ENCODE peak calls at places on chromosomes 1 and 21, in seven cellular contexts. S is choroid plexus epithelial cell, A is aorta, B is mammary epithelial cell, R is adrenal gland, P is WERI-Rb-1, G is heart left ventricle. M is an unnamed sample.

GRCh38 chr1:182617075-182617429 is 12.9 kb upstream of the RGS16 start:
- DNase-seq in S (no peak), A (no peak), B (no peak), R (no peak), P (no peak), G (no peak), M (no peak)

GRCh38 chr1:16212251-16212961 is at the start of gene ARHGEF19:
- DNase-seq in S (no peak), A (no peak), B (peak; percentile 35), R (no peak), P (no peak), G (no peak), M (no peak)

GRCh38 chr21:25911730-25912401 is 177.1 kb downstream of the GABPA start:
- DNase-seq in S (no peak), A (no peak), B (no peak), R (peak; percentile 62), P (no peak), G (no peak), M (no peak)

GRCh38 chr1:17507916-17508315 is 31.6 kb upstream of the ARHGEF10L start:
- DNase-seq in S (no peak), A (no peak), B (no peak), R (no peak), P (peak; percentile 56), G (no peak), M (no peak)

GRCh38 chr1:179137623-179138235 is 55.9 kb downstream of the TOR3A start:
- DNase-seq in S (peak; percentile 75), A (no peak), B (no peak), R (peak; percentile 10), P (no peak), G (no peak), M (no peak)

GRCh38 chr1:71242239-71242638 is 161.4 kb upstream of the ZRANB2 start:
- DNase-seq in S (no peak), A (no peak), B (no peak), R (no peak), P (no peak), G (no peak), M (no peak)

GRCh38 chr1:97050501-97050900 is 328.9 kb downstream of the PTBP2 start:
- DNase-seq in S (peak; percentile 91), A (no peak), B (no peak), R (no peak), P (peak; percentile 17), G (no peak), M (no peak)

GRCh38 chr1:48036693-48037386 is 39.7 kb upstream of the TRABD2B start:
- DNase-seq in S (peak; percentile 92), A (no peak), B (peak; percentile 79), R (no peak), P (no peak), G (no peak), M (no peak)

GRCh38 chr1:196418772-196419171 is 189.5 kb downstream of the KCNT2 start:
- DNase-seq in S (no peak), A (no peak), B (no peak), R (no peak), P (no peak), G (no peak), M (no peak)

GRCh38 chr1:70426154-70427131 is 15.4 kb downstream of the CTH start:
- DNase-seq in S (no peak), A (no peak), B (peak; percentile 49), R (no peak), P (no peak), G (no peak), M (no peak)

GRCh38 chr1:235650341-235651169 is 971 bp upstream of the GNG4 start:
- DNase-seq in S (no peak), A (no peak), B (no peak), R (no peak), P (peak; percentile 78), G (no peak), M (no peak)

GRCh38 chr1:216566809-216567208 is 143.6 kb upstream of the USH2A start:
- DNase-seq in S (peak; percentile 72), A (no peak), B (peak; percentile 12), R (peak; percentile 16), P (peak; percentile 46), G (no peak), M (no peak)

GRCh38 chr1:35576061-35576765 is 3.1 kb downstream of the TFAP2E start:
- DNase-seq in S (no peak), A (peak; percentile 55), B (no peak), R (no peak), P (no peak), G (no peak), M (no peak)

GRCh38 chr1:90613371-90613770 is 103.7 kb downstream of the BARHL2 start:
- DNase-seq in S (no peak), A (no peak), B (no peak), R (no peak), P (no peak), G (no peak), M (no peak)

GRCh38 chr1:206480211-206480610 is 9.9 kb downstream of the IKBKE start:
- DNase-seq in S (no peak), A (peak; percentile 66), B (no peak), R (no peak), P (no peak), G (no peak), M (no peak)

GRCh38 chr1:107531065-107531908 is 390.4 kb downstream of the NTNG1 start:
- DNase-seq in S (no peak), A (no peak), B (peak; percentile 80), R (no peak), P (no peak), G (no peak), M (no peak)

GRCh38 chr1:174397261-174397660 is 50.5 kb upstream of the GPR52 start:
- DNase-seq in S (peak; percentile 21), A (no peak), B (peak; percentile 70), R (no peak), P (no peak), G (no peak), M (no peak)

GRCh38 chr1:93177991-93178390 is 2.2 kb downstream of the TMED5 start:
- DNase-seq in S (peak; percentile 51), A (no peak), B (peak; percentile 16), R (no peak), P (no peak), G (no peak), M (no peak)

GRCh38 chr21:17402885-17403477 is 109.9 kb upstream of the CXADR start:
- DNase-seq in S (peak; percentile 84), A (no peak), B (no peak), R (peak; percentile 1), P (no peak), G (no peak), M (no peak)

GRCh38 chr1:45857101-45857700 is 53.8 kb downstream of the MAST2 start:
- DNase-seq in S (no peak), A (no peak), B (no peak), R (no peak), P (no peak), G (no peak), M (no peak)

GRCh38 chr1:17664322-17664721 is 90.8 kb upstream of the ACTL8 start:
- DNase-seq in S (no peak), A (no peak), B (no peak), R (no peak), P (no peak), G (no peak), M (no peak)

GRCh38 chr1:235024045-235024439 is 104.6 kb downstream of the TOMM20 start:
- DNase-seq in S (peak; percentile 54), A (no peak), B (no peak), R (peak; percentile 35), P (no peak), G (no peak), M (no peak)

GRCh38 chr1:111988377-111988742 is 1.1 kb downstream of the KCND3 start:
- DNase-seq in S (no peak), A (no peak), B (no peak), R (no peak), P (no peak), G (no peak), M (no peak)

GRCh38 chr21:43905726-43906455 is 40.9 kb downstream of the AGPAT3 start:
- DNase-seq in S (no peak), A (peak; percentile 69), B (no peak), R (no peak), P (no peak), G (no peak), M (no peak)

GRCh38 chr1:237235080-237235479 is 193.1 kb downstream of the RYR2 start:
- DNase-seq in S (no peak), A (no peak), B (no peak), R (no peak), P (no peak), G (no peak), M (no peak)

GRCh38 chr21:46661627-46662366 is 26.3 kb downstream of the PRMT2 start:
- DNase-seq in S (no peak), A (peak; percentile 72), B (no peak), R (no peak), P (no peak), G (no peak), M (no peak)
- H3K4me3 ChIP-seq in S (peak overlapping the region; percentile 39), A (peak overlapping the region; percentile 1), B (no peak overlapping the region), R (no peak overlapping the region), P (peak overlapping the region; percentile 75), G (no peak overlapping the region), M (peak overlapping the region; percentile 46)

GRCh38 chr1:228494391-228494790 is 7.2 kb downstream of the RNF187 start:
- DNase-seq in S (no peak), A (no peak), B (no peak), R (no peak), P (no peak), G (no peak), M (no peak)
- H3K4me3 ChIP-seq in S (no peak overlapping the region), A (no peak overlapping the region), B (no peak overlapping the region), R (no peak overlapping the region), P (no peak overlapping the region), G (no peak overlapping the region), M (no peak overlapping the region)

GRCh38 chr1:155897746-155898145 is 13.4 kb downstream of the RIT1 start:
- DNase-seq in S (no peak), A (no peak), B (no peak), R (no peak), P (no peak), G (no peak), M (no peak)

GRCh38 chr1:155889566-155889965 is 21.6 kb downstream of the RIT1 start:
- DNase-seq in S (peak; percentile 57), A (no peak), B (no peak), R (no peak), P (no peak), G (no peak), M (no peak)

GRCh38 chr1:155890251-155890650 is 20.9 kb downstream of the RIT1 start:
- DNase-seq in S (no peak), A (no peak), B (no peak), R (no peak), P (no peak), G (no peak), M (no peak)

GRCh38 chr1:155892801-155893200 is 18.3 kb downstream of the RIT1 start:
- DNase-seq in S (peak; percentile 82), A (no peak), B (peak; percentile 47), R (no peak), P (no peak), G (no peak), M (no peak)

GRCh38 chr1:155893389-155894142 is 17.6 kb downstream of the RIT1 start:
- DNase-seq in S (peak; percentile 83), A (no peak), B (peak; percentile 75), R (peak; percentile 52), P (no peak), G (no peak), M (no peak)
- H3K4me3 ChIP-seq in S (no peak overlapping the region), A (no peak overlapping the region), B (no peak overlapping the region), R (no peak overlapping the region), P (no peak overlapping the region), G (no peak overlapping the region), M (no peak overlapping the region)

GRCh38 chr1:168709407-168709891 is 19.6 kb downstream of the DPT start:
- DNase-seq in S (peak; percentile 70), A (no peak), B (peak; percentile 95), R (no peak), P (no peak), G (no peak), M (no peak)
- H3K4me3 ChIP-seq in S (no peak overlapping the region), A (no peak overlapping the region), B (no peak overlapping the region), R (no peak overlapping the region), P (no peak overlapping the region), G (no peak overlapping the region), M (no peak overlapping the region)

M was measured in psoas muscle.